ENCODE peak calls at places on chromosomes 7 and 10, in nine cellular contexts. C is mesendoderm, J is IMR-90, L is PC-3, R is mesenchymal stem cell, S is adipocyte, X is neuronal stem cell, E is mammary epithelial cell, F is K562. I is an unnamed sample.

GRCh38 chr7:122219253-122219865 is 75.3 kb upstream of the AASS start:
- DNase-seq in S (peak), C (no peak), L (peak), E (peak), R (peak), X (peak), F (peak), J (peak), I (no peak)

GRCh38 chr7:116052006-116052405 is 21.4 kb upstream of the TFEC start:
- DNase-seq in J (peak), R (no peak), X (no peak), E (peak), S (peak), L (no peak), F (no peak), C (peak), I (no peak)

GRCh38 chr10:98481418-98481945 is 34.7 kb upstream of the HPS1 start:
- DNase-seq in J (no peak), F (no peak), L (no peak), C (no peak), S (no peak), X (no peak), E (no peak), R (peak), I (no peak)

GRCh38 chr10:66398653-66399052 is 527.2 kb upstream of the LRRTM3 start:
- DNase-seq in C (no peak), F (no peak), E (no peak), R (no peak), L (no peak), S (no peak), X (no peak), J (no peak), I (no peak)

GRCh38 chr10:2619472-2619871 is 447.9 kb upstream of the PFKP start:
- DNase-seq in X (no peak), J (no peak), R (peak), L (peak), E (no peak), C (peak), F (peak), S (peak), I (peak)

GRCh38 chr7:79820387-79820786 is 314.2 kb upstream of the GNAI1 start:
- DNase-seq in E (peak), R (peak), J (peak), X (peak), F (no peak), S (no peak), C (no peak), L (peak), I (no peak)

GRCh38 chr10:101227765-101228681 is 1.2 kb downstream of the LBX1 start:
- DNase-seq in R (no peak), L (no peak), C (peak), F (no peak), X (no peak), S (peak), J (no peak), E (peak), I (peak)

GRCh38 chr7:10940748-10941358 is 32.8 kb upstream of the PHF14 start:
- DNase-seq in E (peak), F (peak), R (peak), L (peak), J (no peak), S (peak), X (no peak), C (no peak), I (no peak)

GRCh38 chr7:46969303-46970130 is 612.4 kb downstream of the TNS3 start:
- DNase-seq in S (no peak), F (no peak), C (no peak), J (peak), E (peak), L (peak), X (no peak), R (peak), I (no peak)

GRCh38 chr10:17643339-17643754 is 604 bp upstream of the STAM start:
- DNase-seq in F (no peak), J (peak), X (no peak), L (peak), E (peak), R (peak), C (peak), S (peak), I (no peak)

GRCh38 chr10:27944005-27944404 is 54.9 kb downstream of the ODAD2 start:
- DNase-seq in C (no peak), F (no peak), L (no peak), R (no peak), E (no peak), X (no peak), S (no peak), J (no peak), I (no peak)

GRCh38 chr10:48982584-48982983 is 42.9 kb upstream of the LRRC18 start:
- DNase-seq in E (no peak), C (no peak), R (no peak), F (no peak), S (no peak), J (no peak), X (no peak), L (no peak), I (no peak)

GRCh38 chr10:58275908-58276307 is 6.9 kb downstream of the CISD1 start:
- DNase-seq in J (peak), F (no peak), E (no peak), X (no peak), L (no peak), S (peak), R (peak), C (peak), I (no peak)

GRCh38 chr10:69576334-69577011 is 3.3 kb upstream of the NEUROG3 start:
- DNase-seq in X (no peak), R (peak), C (no peak), J (no peak), E (peak), F (no peak), S (peak), L (no peak), I (peak)

GRCh38 chr10:128070721-128071416 is 55.4 kb downstream of the MKI67 start:
- DNase-seq in X (no peak), F (no peak), C (no peak), L (no peak), S (no peak), J (no peak), E (no peak), R (no peak), I (no peak)

GRCh38 chr7:34392972-34393371 is 265.0 kb upstream of the NPSR1 start:
- DNase-seq in X (no peak), F (no peak), J (no peak), C (peak), L (no peak), E (no peak), S (no peak), R (no peak), I (no peak)

GRCh38 chr10:103693070-103693811 is 162.1 kb downstream of the SH3PXD2A start:
- DNase-seq in S (peak), R (peak), C (peak), L (no peak), X (no peak), F (peak), E (no peak), J (no peak), I (peak)

GRCh38 chr7:30430777-30431176 is 47.8 kb downstream of the NOD1 start:
- DNase-seq in X (no peak), S (no peak), C (no peak), L (no peak), F (no peak), E (no peak), J (no peak), R (no peak), I (no peak)
- H3K9ac ChIP-seq in X (no peak), S (no peak), C (no peak), L (no peak), F (peak), E (no peak), J (no peak), R (no peak), I (no peak)

GRCh38 chr7:143279186-143280098 is 5.3 kb upstream of the TMEM139 start:
- DNase-seq in L (peak), S (peak), X (peak), F (no peak), R (peak), J (peak), C (peak), E (peak), I (no peak)
- H3K9ac ChIP-seq in L (peak), S (no peak), X (no peak), F (no peak), R (peak), J (no peak), C (no peak), E (peak), I (no peak)

DNA sequence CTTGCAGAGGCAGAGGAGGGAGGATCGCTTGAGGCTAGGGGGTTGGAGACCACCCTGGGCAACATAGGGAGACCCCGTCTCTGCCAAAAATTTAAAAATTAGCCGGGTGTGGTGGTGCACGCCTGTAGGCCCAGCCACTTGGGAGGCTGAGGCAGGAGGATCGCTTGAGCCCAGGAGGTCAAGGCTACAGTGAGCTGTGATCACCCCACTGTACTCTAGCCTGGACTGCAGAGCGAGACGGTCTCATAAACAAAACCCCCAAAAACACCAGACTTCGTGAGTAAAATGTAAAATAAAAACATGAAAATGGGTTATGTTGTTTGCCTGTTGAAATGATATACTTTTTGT is 699 bp downstream of the LHPP start:
- DNase-seq in E (no peak), S (no peak), L (no peak), F (no peak), X (no peak), J (no peak), R (no peak), C (no peak), I (no peak)
- H3K9ac ChIP-seq in E (no peak), S (peak), L (peak), F (peak), X (peak), J (peak), R (peak), C (peak), I (no peak)

GRCh38 chr7:55550838-55551537 is 21.3 kb downstream of the VOPP1 start:
- DNase-seq in X (no peak), F (no peak), J (no peak), R (no peak), S (no peak), E (no peak), L (no peak), C (no peak), I (peak)

GRCh38 chr7:55546826-55547225 is 25.5 kb downstream of the VOPP1 start:
- DNase-seq in L (peak), C (no peak), R (peak), S (peak), X (no peak), J (peak), F (no peak), E (peak), I (peak)

GRCh38 chr7:55550010-55550409 is 22.3 kb downstream of the VOPP1 start:
- DNase-seq in X (no peak), L (peak), S (no peak), C (no peak), F (no peak), R (no peak), E (no peak), J (no peak), I (peak)

GRCh38 chr7:55548295-55548731 is 24.0 kb downstream of the VOPP1 start:
- DNase-seq in C (no peak), F (no peak), S (no peak), E (no peak), L (no peak), J (no peak), X (no peak), R (no peak), I (peak)

GRCh38 chr7:55549457-55549856 is 22.8 kb downstream of the VOPP1 start:
- DNase-seq in S (no peak), X (no peak), C (no peak), J (no peak), L (no peak), E (no peak), F (no peak), R (no peak), I (no peak)
- H3K9ac ChIP-seq in S (no peak), X (no peak), C (no peak), J (no peak), L (no peak), E (no peak), F (no peak), R (no peak), I (no peak)

DNA sequence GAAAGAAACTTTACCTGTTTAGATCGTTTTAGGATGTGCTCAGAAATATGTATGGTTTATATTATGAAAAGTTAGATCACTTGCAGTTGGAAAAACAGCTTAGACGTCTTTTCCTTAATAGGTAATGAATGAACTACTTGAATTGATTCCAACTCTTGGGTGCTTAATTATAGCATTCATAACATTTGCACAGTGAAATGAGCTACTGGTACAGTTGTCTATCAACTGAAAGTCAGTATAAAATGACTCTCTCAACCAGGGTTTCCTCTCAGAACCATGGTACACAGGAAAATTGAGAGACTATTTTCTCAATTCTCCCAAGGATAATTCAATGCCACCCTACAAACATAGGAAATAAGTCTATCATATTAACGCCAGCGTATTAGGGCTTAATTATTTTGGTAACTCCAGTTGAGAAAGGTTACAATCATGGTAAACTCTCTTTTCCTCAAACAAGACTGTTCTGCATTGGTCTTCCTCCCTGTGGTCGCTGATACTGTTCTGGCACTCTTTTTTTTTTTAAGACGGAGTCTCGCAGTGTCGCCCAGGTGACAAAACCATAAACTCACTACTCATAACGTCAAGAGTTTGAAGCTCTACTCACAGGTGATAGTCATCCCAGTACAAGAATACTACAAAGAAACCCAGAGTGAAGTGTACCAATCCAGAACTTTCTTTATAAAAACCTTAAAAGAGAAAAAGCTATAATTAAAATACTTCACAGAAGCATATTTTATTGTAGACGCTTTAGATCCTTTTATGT is 2.0 kb downstream of the ANLN start:
- DNase-seq in E (peak), X (no peak), S (no peak), R (peak), F (peak), L (peak), J (peak), C (no peak), I (no peak)
- H3K9ac ChIP-seq in E (peak), X (no peak), S (peak), R (peak), F (peak), L (peak), J (peak), C (peak), I (peak)

GRCh38 chr7:96045919-96046318 is 273.6 kb downstream of the DYNC1I1 start:
- DNase-seq in F (no peak), J (no peak), R (no peak), X (no peak), C (peak), L (peak), E (no peak), S (no peak), I (peak)
- H3K9ac ChIP-seq in F (no peak), J (no peak), R (no peak), X (no peak), C (no peak), L (no peak), E (no peak), S (no peak), I (no peak)

DNA sequence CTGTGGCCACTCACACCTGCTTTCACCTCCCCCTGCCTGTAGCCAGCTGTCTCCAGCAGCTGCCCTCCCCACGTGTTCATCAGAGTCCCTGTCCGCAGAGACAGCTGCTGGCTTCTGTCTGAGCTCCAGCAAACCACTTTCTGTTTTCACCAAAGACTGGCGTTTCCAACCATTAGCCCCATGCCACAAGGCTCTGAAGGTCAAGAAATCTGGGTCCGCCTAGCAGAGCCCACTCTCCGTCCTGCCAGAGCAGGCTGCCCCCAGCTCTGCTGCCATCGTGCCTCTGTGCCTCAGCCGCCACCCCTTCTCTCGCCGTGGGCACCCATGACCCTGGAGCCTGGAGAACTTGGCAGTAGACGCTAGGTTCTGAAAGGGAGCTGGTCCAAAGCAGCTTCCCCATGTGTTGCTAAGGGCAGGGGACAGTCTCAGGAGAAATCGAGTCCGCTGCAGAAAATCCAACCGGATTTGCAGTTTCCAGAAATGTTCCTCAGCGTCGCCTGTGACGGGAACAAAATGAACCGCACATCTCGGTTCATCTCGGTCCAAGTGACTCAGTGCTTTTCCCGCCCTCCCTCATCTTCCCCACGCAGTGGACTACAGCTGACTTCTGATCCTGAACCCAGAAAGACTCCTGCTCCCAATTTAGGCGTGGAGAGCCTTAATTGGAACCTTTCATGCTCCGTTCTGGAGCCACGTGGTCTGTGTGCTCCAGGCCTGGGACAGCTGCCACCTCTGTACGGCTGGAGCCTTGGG is 28.0 kb downstream of the TMEM120A start:
- DNase-seq in C (no peak), L (no peak), S (peak), E (no peak), X (no peak), F (no peak), J (no peak), R (no peak), I (no peak)
- H3K9ac ChIP-seq in C (no peak), L (no peak), S (peak), E (no peak), X (no peak), F (peak), J (no peak), R (peak), I (no peak)

DNA sequence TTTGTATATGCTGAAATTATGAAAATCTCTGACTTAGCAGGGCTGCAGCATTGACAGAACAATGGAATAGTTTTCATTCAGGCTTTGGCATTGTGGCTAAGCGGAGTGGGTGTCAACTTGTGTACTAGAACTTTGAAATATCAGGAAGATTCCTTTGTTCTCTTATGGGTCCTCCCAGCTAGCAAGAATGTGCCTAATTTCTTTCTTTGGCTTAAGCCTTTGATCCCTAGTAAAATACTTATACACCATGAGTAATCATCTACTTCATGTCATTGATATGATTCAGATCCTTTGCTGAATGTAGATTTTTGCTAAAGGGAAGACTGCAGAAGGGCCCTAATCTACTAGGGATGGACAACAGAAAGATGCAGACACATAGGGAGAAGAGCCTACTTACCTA is 6.2 kb downstream of the AVL9 start:
- DNase-seq in E (peak), J (peak), L (peak), R (peak), X (no peak), S (peak), C (no peak), F (no peak), I (no peak)
- H3K9ac ChIP-seq in E (no peak), J (no peak), L (peak), R (peak), X (no peak), S (peak), C (no peak), F (no peak), I (no peak)

DNA sequence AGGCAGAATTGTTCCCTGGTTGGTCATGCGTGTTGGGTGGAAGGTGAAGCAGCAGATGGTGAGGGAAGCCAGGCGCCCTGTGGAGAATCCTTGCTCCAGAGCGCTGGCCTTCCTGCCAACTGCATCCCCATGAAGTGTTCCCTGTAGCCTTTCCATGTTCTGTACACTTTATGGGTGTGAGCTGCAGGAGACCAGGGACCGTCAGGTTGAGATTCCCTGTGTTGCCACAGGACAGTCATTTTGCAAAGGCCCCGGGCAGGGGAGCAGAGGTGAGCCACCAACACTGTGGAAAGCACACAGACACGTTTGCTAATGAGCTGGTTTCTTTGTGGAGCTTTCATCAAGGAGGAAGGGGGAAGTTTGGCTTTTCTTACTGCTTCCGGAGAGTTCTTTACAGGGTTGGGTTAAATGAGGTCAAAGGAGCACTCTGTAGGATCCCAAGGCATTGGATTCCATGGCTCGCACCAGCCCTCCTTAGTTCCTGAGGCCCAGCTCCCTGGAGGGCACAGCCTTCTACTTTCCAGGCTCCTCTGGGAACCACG is 32.1 kb downstream of the TSPAN14 start:
- DNase-seq in J (no peak), S (no peak), C (no peak), R (no peak), E (no peak), F (no peak), X (no peak), L (no peak), I (no peak)
- H3K9ac ChIP-seq in J (no peak), S (no peak), C (no peak), R (no peak), E (no peak), F (peak), X (no peak), L (no peak), I (no peak)

GRCh38 chr10:129643266-129643665 is 176.2 kb downstream of the MGMT start:
- DNase-seq in J (no peak), L (no peak), E (no peak), C (no peak), F (no peak), X (no peak), R (no peak), S (no peak), I (no peak)
- H3K9ac ChIP-seq in J (no peak), L (no peak), E (no peak), C (no peak), F (no peak), X (no peak), R (no peak), S (no peak), I (no peak)